ENCODE peak calls at places on chromosomes 12 and 14, in nine cellular contexts. E is brain microvascular endothelial cell; C is endothelial cell; P is GM13977; W is H9; R is mammary epithelial cell; N is BE2C; M is hepatocyte; A is CD8-positive, alpha-beta T cell. I is an unnamed sample.

GRCh38 chr12:104410786-104411185 is 46.0 kb upstream of the CHST11 start:
- DNase-seq in E (no peak), C (no peak), P (no peak), W (no peak), R (no peak), N (no peak), M (no peak), A (no peak), I (no peak)

GRCh38 chr14:22630066-22630465 is 14.1 kb downstream of the OR6J1 start:
- DNase-seq in E (no peak), C (no peak), P (no peak), W (no peak), R (no peak), N (no peak), M (no peak), A (no peak), I (no peak)

GRCh38 chr12:52293926-52294325 is 2.6 kb upstream of the KRT81 start:
- DNase-seq in E (no peak), C (no peak), P (no peak), W (no peak), R (no peak), N (no peak), M (no peak), A (no peak), I (no peak)

GRCh38 chr14:20247651-20248246 is 8.7 kb downstream of the OR11H4 start:
- DNase-seq in E (no peak), C (no peak), P (no peak), W (no peak), R (peak), N (no peak), M (no peak), A (no peak), I (no peak)

GRCh38 chr12:77493311-77493710 is 337.4 kb upstream of the NAV3 start:
- DNase-seq in E (no peak), C (no peak), P (no peak), W (no peak), R (no peak), N (no peak), M (no peak), A (no peak), I (peak)

GRCh38 chr12:107025691-107026090 is 38.7 kb upstream of the MTERF2 start:
- DNase-seq in E (no peak), C (no peak), P (no peak), W (no peak), R (no peak), N (no peak), M (no peak), A (no peak), I (no peak)

GRCh38 chr12:31218203-31219025 is 107.5 kb downstream of the SINHCAF start:
- DNase-seq in E (no peak), C (no peak), P (no peak), W (peak), R (no peak), N (no peak), M (no peak), A (no peak), I (no peak)

GRCh38 chr14:32099473-32099872 is 22.4 kb downstream of the ARHGAP5 start:
- DNase-seq in E (no peak), C (no peak), P (no peak), W (no peak), R (no peak), N (no peak), M (no peak), A (no peak), I (no peak)

GRCh38 chr12:27651201-27651600 is 45.0 kb upstream of the REP15 start:
- DNase-seq in E (no peak), C (no peak), P (no peak), W (no peak), R (peak), N (no peak), M (no peak), A (no peak), I (peak)

GRCh38 chr12:67482751-67483661 is 165.5 kb upstream of the DYRK2 start:
- DNase-seq in E (peak), C (no peak), P (peak), W (no peak), R (peak), N (no peak), M (peak), A (peak), I (peak)

GRCh38 chr12:5561057-5561456 is 129.1 kb downstream of the NTF3 start:
- DNase-seq in E (no peak), C (no peak), P (no peak), W (no peak), R (no peak), N (no peak), M (no peak), A (no peak), I (no peak)

GRCh38 chr12:46402451-46402850 is 29.9 kb upstream of the SLC38A2 start:
- DNase-seq in E (no peak), C (no peak), P (no peak), W (no peak), R (peak), N (no peak), M (no peak), A (no peak), I (peak)

GRCh38 chr14:94584591-94585280 is 3.5 kb downstream of the SERPINA5 start:
- DNase-seq in E (no peak), C (no peak), P (no peak), W (no peak), R (no peak), N (no peak), M (no peak), A (no peak), I (no peak)

GRCh38 chr12:92503977-92504966 is 198.5 kb upstream of the PLEKHG7 start:
- DNase-seq in E (no peak), C (no peak), P (no peak), W (no peak), R (no peak), N (no peak), M (peak), A (no peak), I (no peak)

GRCh38 chr12:92503029-92503931 is 199.5 kb upstream of the PLEKHG7 start:
- DNase-seq in E (no peak), C (no peak), P (peak), W (no peak), R (no peak), N (no peak), M (peak), A (no peak), I (no peak)

GRCh38 chr12:92506460-92506859 is 196.3 kb upstream of the PLEKHG7 start:
- DNase-seq in E (no peak), C (no peak), P (no peak), W (no peak), R (no peak), N (no peak), M (no peak), A (no peak), I (no peak)

GRCh38 chr12:92505373-92506340 is 197.1 kb upstream of the PLEKHG7 start:
- DNase-seq in E (peak), C (no peak), P (no peak), W (no peak), R (no peak), N (no peak), M (peak), A (peak), I (no peak)

DNA sequence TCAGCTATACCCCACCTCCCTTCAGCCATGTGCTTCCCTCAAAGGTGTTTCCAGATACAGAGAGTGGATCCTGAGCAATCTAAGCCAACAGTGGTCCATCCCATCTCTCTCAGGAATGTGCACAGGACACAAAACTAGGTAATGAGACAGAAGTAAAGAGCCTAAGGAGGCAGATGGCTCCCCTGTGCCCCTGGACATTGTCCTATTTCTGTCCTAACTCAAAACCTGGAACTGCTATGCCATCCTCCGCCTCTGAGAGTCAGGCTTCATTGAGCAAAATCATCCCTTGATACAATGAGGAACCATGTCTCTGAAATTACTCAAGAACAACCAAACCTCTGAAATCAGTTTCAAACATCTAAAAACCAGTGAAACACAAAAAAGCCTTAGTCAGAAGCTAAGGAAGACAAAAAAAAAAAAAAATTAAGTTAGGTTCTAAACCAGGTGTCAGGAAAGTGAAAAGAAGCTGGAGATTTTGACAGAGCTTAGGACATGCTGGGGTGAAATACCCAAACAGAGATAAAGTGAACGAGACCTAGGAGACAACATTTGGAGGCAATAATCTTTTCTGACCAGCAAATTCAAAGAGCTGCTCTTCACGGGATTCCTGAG is 200.3 kb upstream of the PLEKHG7 start:
- DNase-seq in E (no peak), C (no peak), P (peak), W (no peak), R (no peak), N (no peak), M (peak), A (no peak), I (no peak)
- TF ChIP-seq CTCF in E (peak), C (no peak), P (peak), W (peak), R (peak), N (peak), M (peak), A (no peak), I (no peak)

DNA sequence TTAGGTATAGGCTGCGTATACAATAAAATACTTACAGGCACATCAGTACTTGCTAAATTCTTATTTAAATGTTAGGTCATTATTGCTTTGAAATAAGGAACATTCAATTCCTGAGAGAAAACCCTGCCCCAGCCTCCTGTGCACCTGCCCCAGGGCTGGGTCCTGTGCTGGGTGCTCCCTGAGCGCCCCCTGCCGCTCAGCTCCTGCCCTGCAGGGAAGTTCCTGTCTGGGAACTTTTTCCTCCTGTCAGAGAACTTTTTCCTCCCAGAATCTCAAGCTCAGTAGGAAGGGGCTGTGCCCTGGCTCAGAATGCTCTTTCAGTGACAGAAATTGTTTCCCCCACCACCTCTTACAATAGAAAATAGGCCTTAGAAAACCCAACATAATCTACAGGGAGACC is 751.1 kb downstream of the TMEM121 start:
- DNase-seq in E (no peak), C (no peak), P (peak), W (no peak), R (no peak), N (peak), M (no peak), A (no peak), I (no peak)
- TF ChIP-seq CTCF in E (peak), C (no peak), P (peak), W (no peak), R (no peak), N (peak), M (no peak), A (peak), I (no peak)

GRCh38 chr12:81797100-81797499 is 38.0 kb upstream of the PPFIA2 start:
- DNase-seq in E (no peak), C (no peak), P (no peak), W (no peak), R (peak), N (no peak), M (peak), A (no peak), I (no peak)
- TF ChIP-seq CTCF in E (peak), C (peak), P (peak), W (peak), R (peak), N (peak), M (peak), A (no peak), I (no peak)

DNA sequence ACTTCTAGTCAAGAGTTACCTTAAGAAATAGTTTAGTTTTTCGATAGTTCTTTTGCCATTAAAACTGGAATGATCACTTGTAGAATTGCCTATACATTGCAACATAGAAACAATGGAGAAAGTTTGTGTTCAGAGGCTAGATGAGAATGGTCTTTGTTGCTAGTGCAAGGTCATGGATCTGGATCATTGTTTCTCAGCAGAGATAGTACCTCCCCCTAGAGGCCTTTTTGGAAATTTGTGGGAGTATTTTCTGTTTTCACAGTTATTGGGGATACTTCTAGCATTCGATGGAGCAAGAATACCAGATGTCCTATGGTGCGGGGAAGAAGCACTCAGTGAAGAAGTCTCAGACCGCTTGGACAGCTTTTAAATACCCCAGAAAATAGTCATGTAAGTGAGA is 138.8 kb upstream of the HMGA2 start:
- DNase-seq in E (peak), C (no peak), P (no peak), W (no peak), R (peak), N (no peak), M (peak), A (no peak), I (peak)
- TF ChIP-seq CTCF in E (peak), C (peak), P (peak), W (peak), R (peak), N (peak), M (peak), A (no peak), I (peak)

GRCh38 chr14:50667491-50668007 is 557 bp downstream of the SAV1 start:
- DNase-seq in E (no peak), C (no peak), P (no peak), W (peak), R (peak), N (no peak), M (peak), A (peak), I (no peak)

GRCh38 chr14:50666772-50667490 is 1.2 kb downstream of the SAV1 start:
- DNase-seq in E (peak), C (peak), P (no peak), W (peak), R (peak), N (peak), M (peak), A (peak), I (peak)

GRCh38 chr14:50668852-50669194 is 717 bp upstream of the SAV1 start:
- DNase-seq in E (no peak), C (no peak), P (no peak), W (no peak), R (no peak), N (no peak), M (no peak), A (no peak), I (no peak)

GRCh38 chr14:50669441-50669986 is 1.4 kb upstream of the SAV1 start:
- DNase-seq in E (no peak), C (no peak), P (no peak), W (no peak), R (no peak), N (no peak), M (no peak), A (no peak), I (no peak)

DNA sequence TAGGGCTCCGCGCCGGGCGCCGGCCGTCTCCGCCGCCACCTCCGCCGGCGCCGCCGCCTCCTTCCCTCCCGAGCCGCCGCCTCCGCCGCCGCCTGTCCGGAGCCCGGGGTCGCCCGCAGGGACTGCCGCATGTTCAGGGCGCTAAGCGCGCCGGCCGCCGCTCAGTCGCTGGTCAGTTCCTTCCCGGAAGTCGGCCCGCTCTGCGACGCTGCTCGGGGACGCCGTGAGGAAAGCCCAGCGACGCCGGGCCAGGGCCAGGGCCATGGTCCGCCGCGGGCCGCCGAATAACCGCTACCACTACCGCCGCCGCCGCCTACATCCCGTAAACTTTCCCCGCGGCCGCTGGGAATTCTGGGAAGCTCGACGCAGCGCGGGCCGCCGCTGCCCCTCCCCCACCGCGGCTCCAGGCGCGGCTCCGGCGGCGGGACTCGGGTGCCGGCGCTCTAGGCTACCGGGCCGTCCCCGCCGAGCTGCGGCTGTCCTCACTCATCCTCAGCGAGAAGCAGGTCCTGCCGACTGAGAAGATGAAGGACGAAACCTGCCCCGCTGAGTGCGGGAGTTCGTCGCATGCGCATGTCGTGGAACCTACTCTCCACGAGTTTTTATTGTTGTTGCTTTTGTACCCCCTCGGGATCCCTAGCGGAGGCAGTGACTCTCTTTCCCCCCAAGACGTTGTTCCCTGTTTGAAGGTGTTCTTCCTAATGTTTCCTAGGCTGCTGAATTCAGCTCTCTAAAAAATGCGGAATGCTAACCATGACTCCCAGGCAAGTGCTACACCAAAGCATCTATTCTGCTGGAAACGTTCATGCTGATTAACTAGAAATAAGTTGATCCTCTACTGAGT is at the start of gene SAV1:
- DNase-seq in E (peak), C (peak), P (peak), W (peak), R (peak), N (peak), M (peak), A (peak), I (peak)
- TF ChIP-seq CTCF in E (no peak), C (no peak), P (no peak), W (no peak), R (no peak), N (no peak), M (no peak), A (no peak), I (no peak)

GRCh38 chr14:71863049-71863448 is 69.2 kb upstream of the RGS6 start:
- DNase-seq in E (no peak), C (no peak), P (no peak), W (no peak), R (no peak), N (no peak), M (no peak), A (no peak), I (no peak)
- TF ChIP-seq CTCF in E (peak), C (peak), P (no peak), W (peak), R (peak), N (no peak), M (no peak), A (no peak), I (no peak)

GRCh38 chr12:55973598-55974307 is at the start of gene RAB5B:
- DNase-seq in E (peak), C (peak), P (peak), W (peak), R (peak), N (peak), M (peak), A (peak), I (peak)
- TF ChIP-seq CTCF in E (no peak), C (peak), P (no peak), W (no peak), R (no peak), N (no peak), M (no peak), A (no peak), I (no peak)